ENCODE peak calls at places on chromosomes 16 and 17, in nine cellular contexts. O is hepatic stellate cell, R is SW480, T is A172, J is IMR-90, S is iPS DF 6.9, E is amygdala, X is ELR, Y is occipital lobe. U is an unnamed sample.

GRCh38 chr17:28221751-28222414 is 97.1 kb upstream of the TMEM97 start:
- DNase-seq in S (no peak), E (no peak), J (peak), O (no peak), X (peak), R (no peak), T (no peak), Y (no peak), U (peak)

GRCh38 chr17:7022791-7023571 is at the start of gene BCL6B:
- DNase-seq in J (no peak), T (no peak), E (no peak), Y (no peak), S (no peak), X (no peak), O (no peak), R (no peak), U (no peak)

GRCh38 chr17:76581515-76581914 is 4.1 kb downstream of the ST6GALNAC2 start:
- DNase-seq in S (no peak), J (no peak), E (no peak), X (no peak), R (no peak), Y (no peak), T (no peak), O (no peak), U (no peak)

GRCh38 chr16:57795431-57795878 is 6.8 kb downstream of the KIFC3 start:
- DNase-seq in Y (no peak), X (peak), E (no peak), J (peak), T (peak), R (peak), O (peak), S (no peak), U (peak)

GRCh38 chr16:68384293-68385255 is 63.7 kb downstream of the SMPD3 start:
- DNase-seq in R (no peak), T (no peak), X (no peak), Y (no peak), E (no peak), S (no peak), O (no peak), J (no peak), U (no peak)

GRCh38 chr17:43674394-43674793 is 12.7 kb upstream of the MEOX1 start:
- DNase-seq in E (no peak), Y (no peak), X (no peak), S (no peak), O (no peak), T (no peak), J (no peak), R (no peak), U (no peak)

GRCh38 chr16:50862818-50863672 is 121.2 kb downstream of the CYLD start:
- DNase-seq in S (no peak), T (no peak), E (peak), R (no peak), J (no peak), Y (peak), O (no peak), X (no peak), U (no peak)

GRCh38 chr16:47461598-47462266 is 601 bp downstream of the PHKB start:
- DNase-seq in E (peak), X (peak), S (no peak), J (peak), T (peak), R (peak), O (peak), Y (peak), U (peak)

GRCh38 chr16:89498839-89499238 is 8.5 kb upstream of the ANKRD11 start:
- DNase-seq in S (no peak), X (no peak), E (no peak), R (no peak), J (no peak), Y (no peak), T (no peak), O (no peak), U (no peak)

GRCh38 chr17:64491995-64492394 is 4.9 kb downstream of the POLG2 start:
- DNase-seq in E (no peak), T (no peak), J (peak), S (no peak), O (no peak), Y (no peak), R (no peak), X (peak), U (peak)

GRCh38 chr17:73765824-73766563 is 121.7 kb upstream of the SDK2 start:
- DNase-seq in S (no peak), J (no peak), T (no peak), R (no peak), X (no peak), E (no peak), O (no peak), Y (no peak), U (no peak)

GRCh38 chr16:912322-912683 is 58.5 kb downstream of the LMF1 start:
- DNase-seq in S (no peak), J (no peak), X (no peak), O (no peak), E (no peak), T (no peak), Y (no peak), R (no peak), U (no peak)

GRCh38 chr16:84141143-84141670 is 3.8 kb downstream of the HSDL1 start:
- DNase-seq in O (no peak), E (no peak), T (no peak), J (no peak), Y (no peak), R (peak), S (no peak), X (no peak), U (no peak)

GRCh38 chr17:76179496-76180467 is 38.7 kb upstream of the FOXJ1 start:
- DNase-seq in X (peak), Y (no peak), O (no peak), R (no peak), E (no peak), S (no peak), J (peak), T (no peak), U (peak)

GRCh38 chr16:87619360-87620200 is 17.3 kb downstream of the JPH3 start:
- DNase-seq in O (no peak), J (no peak), E (no peak), S (no peak), Y (no peak), T (no peak), X (no peak), R (no peak), U (no peak)

GRCh38 chr17:77553459-77554066 is 404.9 kb upstream of the TNRC6C start:
- DNase-seq in X (no peak), T (no peak), Y (no peak), J (no peak), O (no peak), S (no peak), E (no peak), R (no peak), U (no peak)

GRCh38 chr16:10067406-10067805 is 114.8 kb downstream of the GRIN2A start:
- DNase-seq in R (no peak), T (no peak), E (no peak), O (no peak), X (no peak), Y (no peak), S (no peak), J (no peak), U (no peak)

GRCh38 chr16:75226550-75227360 is 8.0 kb downstream of the CTRB1 start:
- DNase-seq in E (no peak), X (no peak), O (no peak), Y (no peak), S (no peak), J (no peak), T (no peak), R (no peak), U (no peak)

GRCh38 chr17:68310141-68310540 is 18.8 kb downstream of the ARSG start:
- DNase-seq in O (no peak), X (peak), R (peak), Y (no peak), T (peak), E (no peak), S (no peak), J (no peak), U (peak)

GRCh38 chr17:46139365-46140210 is 53.6 kb downstream of the KANSL1 start:
- DNase-seq in Y (no peak), R (no peak), T (no peak), O (no peak), J (no peak), S (no peak), X (no peak), E (no peak), U (no peak)

U was measured in GM23248.